ENCODE peak calls at places on chromosome 6, in ten cellular contexts. T is AG08395, X is D341Med, K is RWPE1, E is AG04450, Z is Peyer's patch, N is HCT116, L is kidney tubule cell, C is mammary epithelial cell, P is fibroblast of gingiva. Y is an unnamed sample.
A peak's percentile ranks its signal among the peaks of the same experiment; 100 is the strongest.

GRCh38 chr6:144528605-144529425 is 243.7 kb downstream of the UTRN start:
- DNase-seq in T (peak; percentile 22), X (no peak), K (no peak), E (no peak), Z (no peak), N (no peak), L (peak; percentile 80), C (peak; percentile 16), P (no peak), Y (peak; percentile 1)

GRCh38 chr6:137871299-137871698 is 4.2 kb downstream of the TNFAIP3 start:
- DNase-seq in T (no peak), X (no peak), K (no peak), E (no peak), Z (no peak), N (no peak), L (no peak), C (no peak), P (no peak), Y (no peak)

GRCh38 chr6:133314951-133315350 is 73.8 kb downstream of the EYA4 start:
- DNase-seq in T (no peak), X (no peak), K (no peak), E (no peak), Z (no peak), N (no peak), L (no peak), C (no peak), P (no peak), Y (no peak)

GRCh38 chr6:36928547-36928918 is 26.0 kb upstream of the PI16 start:
- DNase-seq in T (no peak), X (no peak), K (no peak), E (no peak), Z (no peak), N (no peak), L (no peak), C (no peak), P (no peak), Y (no peak)

GRCh38 chr6:26251354-26252081 is 113.5 kb upstream of the BTN3A2 start:
- DNase-seq in T (peak; percentile 64), X (no peak), K (peak; percentile 81), E (peak; percentile 81), Z (peak; percentile 83), N (no peak), L (peak; percentile 69), C (peak; percentile 94), P (peak; percentile 79), Y (no peak)

GRCh38 chr6:7135755-7136154 is 28.0 kb downstream of the RREB1 start:
- DNase-seq in T (no peak), X (no peak), K (no peak), E (no peak), Z (no peak), N (no peak), L (peak; percentile 44), C (no peak), P (no peak), Y (no peak)

GRCh38 chr6:134057478-134057877 is 5.1 kb upstream of the SLC2A12 start:
- DNase-seq in T (no peak), X (no peak), K (peak; percentile 52), E (no peak), Z (no peak), N (no peak), L (no peak), C (peak; percentile 94), P (no peak), Y (no peak)

GRCh38 chr6:7073810-7074525 is 33.8 kb upstream of the RREB1 start:
- DNase-seq in T (no peak), X (no peak), K (no peak), E (no peak), Z (no peak), N (no peak), L (no peak), C (no peak), P (no peak), Y (no peak)

GRCh38 chr6:106799008-106799952 is 169.9 kb downstream of the QRSL1 start:
- DNase-seq in T (peak; percentile 69), X (no peak), K (peak; percentile 23), E (peak; percentile 1), Z (no peak), N (no peak), L (peak; percentile 94), C (peak; percentile 96), P (peak; percentile 38), Y (peak; percentile 10)

GRCh38 chr6:42841844-42842584 is 37.4 kb upstream of the RPL7L1 start:
- DNase-seq in T (no peak), X (peak; percentile 72), K (no peak), E (no peak), Z (no peak), N (no peak), L (no peak), C (no peak), P (no peak), Y (no peak)

GRCh38 chr6:94372229-94372628 is 952.9 kb upstream of the EPHA7 start:
- DNase-seq in T (no peak), X (no peak), K (no peak), E (no peak), Z (no peak), N (no peak), L (no peak), C (no peak), P (no peak), Y (no peak)

GRCh38 chr6:148323344-148323743 is 19.3 kb upstream of the SASH1 start:
- DNase-seq in T (peak; percentile 67), X (no peak), K (no peak), E (no peak), Z (no peak), N (no peak), L (peak; percentile 80), C (no peak), P (peak; percentile 38), Y (peak; percentile 53)

GRCh38 chr6:125611573-125612399 is 137.6 kb upstream of the HEY2 start:
- DNase-seq in T (peak; percentile 3), X (no peak), K (no peak), E (no peak), Z (no peak), N (no peak), L (no peak), C (no peak), P (peak; percentile 40), Y (no peak)

GRCh38 chr6:52233975-52234823 is 10.1 kb downstream of the IL17F start:
- DNase-seq in T (peak; percentile 78), X (peak; percentile 70), K (peak; percentile 71), E (peak; percentile 18), Z (no peak), N (peak; percentile 52), L (peak; percentile 88), C (peak; percentile 75), P (peak; percentile 21), Y (peak; percentile 54)

GRCh38 chr6:69894578-69895347 is 28.4 kb downstream of the COL19A1 start:
- DNase-seq in T (no peak), X (no peak), K (peak; percentile 18), E (peak; percentile 39), Z (no peak), N (no peak), L (no peak), C (peak; percentile 89), P (peak; percentile 95), Y (peak; percentile 41)

GRCh38 chr6:19569563-19569962 is 267.6 kb upstream of the ID4 start:
- DNase-seq in T (no peak), X (no peak), K (no peak), E (no peak), Z (no peak), N (no peak), L (no peak), C (peak; percentile 49), P (no peak), Y (no peak)

GRCh38 chr6:88722691-88723090 is 240.7 kb downstream of the RNGTT start:
- DNase-seq in T (no peak), X (no peak), K (no peak), E (peak; percentile 15), Z (no peak), N (no peak), L (no peak), C (no peak), P (no peak), Y (no peak)

GRCh38 chr6:116530436-116530835 is 15.0 kb downstream of the TRAPPC3L start:
- DNase-seq in T (no peak), X (no peak), K (no peak), E (peak; percentile 33), Z (no peak), N (no peak), L (peak; percentile 43), C (no peak), P (no peak), Y (no peak)

GRCh38 chr6:1912731-1913130 is 303.0 kb downstream of the FOXC1 start:
- DNase-seq in T (no peak), X (no peak), K (no peak), E (no peak), Z (no peak), N (no peak), L (no peak), C (peak; percentile 45), P (no peak), Y (no peak)

GRCh38 chr6:165605901-165606739 is 56.9 kb downstream of the PDE10A start:
- DNase-seq in T (no peak), X (no peak), K (no peak), E (no peak), Z (no peak), N (no peak), L (peak; percentile 92), C (no peak), P (no peak), Y (no peak)

GRCh38 chr6:35139924-35140524 is 1.1 kb downstream of the TCP11 start:
- DNase-seq in T (peak; percentile 53), X (peak; percentile 62), K (peak; percentile 47), E (peak; percentile 56), Z (no peak), N (peak; percentile 50), L (peak; percentile 73), C (peak; percentile 36), P (peak; percentile 61), Y (peak; percentile 28)

GRCh38 chr6:37838209-37838921 is 18.8 kb downstream of the ZFAND3 start:
- DNase-seq in T (peak; percentile 13), X (no peak), K (no peak), E (no peak), Z (no peak), N (no peak), L (no peak), C (peak; percentile 10), P (peak; percentile 68), Y (no peak)

GRCh38 chr6:81801489-81801888 is 49.0 kb upstream of the TENT5A start:
- DNase-seq in T (no peak), X (peak; percentile 53), K (no peak), E (no peak), Z (no peak), N (no peak), L (no peak), C (no peak), P (no peak), Y (no peak)

GRCh38 chr6:26329763-26330511 is 35.1 kb upstream of the BTN3A2 start:
- DNase-seq in T (no peak), X (no peak), K (no peak), E (no peak), Z (no peak), N (no peak), L (peak; percentile 76), C (peak; percentile 51), P (peak; percentile 59), Y (no peak)

GRCh38 chr6:1608222-1608975 is 1.3 kb upstream of the FOXC1 start:
- DNase-seq in T (no peak), X (peak; percentile 48), K (no peak), E (no peak), Z (no peak), N (no peak), L (peak; percentile 33), C (no peak), P (no peak), Y (no peak)

GRCh38 chr6:37141291-37142046 is 28.5 kb upstream of the PIM1 start:
- DNase-seq in T (peak; percentile 26), X (no peak), K (no peak), E (peak; percentile 54), Z (no peak), N (no peak), L (peak; percentile 53), C (no peak), P (peak; percentile 82), Y (no peak)

Y was measured in GM04504.